ENCODE peak calls at places on chromosomes 12 and 14, in seven cellular contexts. K, X, Y, R, T, F and G are unnamed samples.

GRCh38 chr14:33767721-33768457 is 183.0 kb downstream of the EGLN3 start:
- DNase-seq in K (no peak), X (no peak), Y (no peak), R (no peak), T (no peak), F (no peak), G (no peak)

GRCh38 chr14:74595006-74595735 is 16.9 kb downstream of the LTBP2 start:
- DNase-seq in K (no peak), X (no peak), Y (no peak), R (no peak), T (no peak), F (no peak), G (no peak)

GRCh38 chr12:29763301-29763683 is 20.4 kb downstream of the TMTC1 start:
- DNase-seq in K (no peak), X (peak), Y (no peak), R (no peak), T (no peak), F (no peak), G (no peak)

GRCh38 chr12:89752331-89752730 is 43.7 kb upstream of the ATP2B1 start:
- DNase-seq in K (no peak), X (no peak), Y (no peak), R (no peak), T (no peak), F (no peak), G (no peak)

GRCh38 chr12:32895688-32896437 is 714 bp downstream of the PKP2 start:
- DNase-seq in K (no peak), X (no peak), Y (no peak), R (peak), T (no peak), F (no peak), G (no peak)

GRCh38 chr14:75450381-75451276 is 22.8 kb downstream of the JDP2 start:
- DNase-seq in K (no peak), X (no peak), Y (no peak), R (no peak), T (no peak), F (no peak), G (peak)

GRCh38 chr12:122888232-122888752 is 7.6 kb downstream of the VPS37B start:
- DNase-seq in K (peak), X (peak), Y (no peak), R (peak), T (peak), F (no peak), G (no peak)

GRCh38 chr14:74018029-74018703 is 922 bp downstream of the ENTPD5 start:
- DNase-seq in K (no peak), X (no peak), Y (peak), R (peak), T (peak), F (peak), G (no peak)

GRCh38 chr12:27511031-27511722 is 12.8 kb upstream of the PPFIBP1 start:
- DNase-seq in K (no peak), X (no peak), Y (no peak), R (no peak), T (no peak), F (peak), G (no peak)

GRCh38 chr12:117076410-117077372 is 22.5 kb downstream of the TESC start:
- DNase-seq in K (no peak), X (no peak), Y (no peak), R (no peak), T (peak), F (no peak), G (no peak)

GRCh38 chr12:124837958-124838803 is 25.5 kb downstream of the SCARB1 start:
- DNase-seq in K (no peak), X (peak), Y (peak), R (peak), T (no peak), F (no peak), G (peak)

GRCh38 chr12:113825705-113826104 is 140.4 kb downstream of the RBM19 start:
- DNase-seq in K (no peak), X (no peak), Y (no peak), R (no peak), T (no peak), F (no peak), G (no peak)

GRCh38 chr12:91622981-91623380 is 440.4 kb upstream of the DCN start:
- DNase-seq in K (no peak), X (no peak), Y (no peak), R (no peak), T (no peak), F (no peak), G (no peak)

GRCh38 chr12:82055391-82055790 is 296.2 kb upstream of the PPFIA2 start:
- DNase-seq in K (no peak), X (no peak), Y (no peak), R (no peak), T (no peak), F (no peak), G (no peak)

GRCh38 chr14:52018252-52018651 is 28.9 kb downstream of the RTRAF start:
- DNase-seq in K (no peak), X (no peak), Y (no peak), R (no peak), T (no peak), F (no peak), G (no peak)

GRCh38 chr14:103408491-103409155 is 23.4 kb downstream of the MARK3 start:
- DNase-seq in K (no peak), X (no peak), Y (no peak), R (no peak), T (no peak), F (no peak), G (no peak)

GRCh38 chr12:68336754-68337343 is 4.7 kb upstream of the MDM1 start:
- DNase-seq in K (no peak), X (peak), Y (no peak), R (no peak), T (no peak), F (no peak), G (peak)

GRCh38 chr14:59398841-59399240 is 66.3 kb downstream of the GPR135 start:
- DNase-seq in K (no peak), X (no peak), Y (no peak), R (no peak), T (peak), F (no peak), G (no peak)

GRCh38 chr12:68831751-68832503 is 23.9 kb downstream of the MDM2 start:
- DNase-seq in K (no peak), X (no peak), Y (no peak), R (no peak), T (no peak), F (no peak), G (no peak)